ENCODE peak calls at places on chromosomes 2 and 18, in ten cellular contexts. I is CD4-positive, alpha-beta T cell; D is GM20000; B is AG04450; H is WERI-Rb-1; E is AG04449; J is glutamatergic neuron; W is stomach; O is cardiac fibroblast; A is left lung. C is an unnamed sample.

GRCh38 chr2:59277656-59278055 is 1036.5 kb upstream of the FANCL start:
- DNase-seq in I (no peak), D (no peak), B (no peak), H (no peak), E (no peak), J (no peak), W (no peak), O (no peak), A (no peak), C (no peak)

GRCh38 chr18:43236921-43237320 is 40.4 kb downstream of the SYT4 start:
- DNase-seq in I (no peak), D (no peak), B (no peak), H (no peak), E (no peak), J (no peak), W (no peak), O (peak), A (no peak), C (peak)

GRCh38 chr2:233501198-233502076 is 65.1 kb downstream of the USP40 start:
- DNase-seq in I (no peak), D (no peak), B (peak), H (no peak), E (no peak), J (no peak), W (no peak), O (peak), A (no peak), C (no peak)

GRCh38 chr2:67055387-67056304 is 341.5 kb upstream of the ETAA1 start:
- DNase-seq in I (no peak), D (no peak), B (peak), H (no peak), E (no peak), J (no peak), W (no peak), O (peak), A (no peak), C (no peak)

GRCh38 chr2:241837197-241837596 is 21.5 kb downstream of the PDCD1 start:
- DNase-seq in I (no peak), D (no peak), B (no peak), H (no peak), E (no peak), J (no peak), W (no peak), O (no peak), A (no peak), C (no peak)

GRCh38 chr2:105328281-105329196 is 996 bp downstream of the TGFBRAP1 start:
- DNase-seq in I (no peak), D (peak), B (no peak), H (no peak), E (no peak), J (no peak), W (peak), O (peak), A (no peak), C (no peak)

GRCh38 chr18:46833899-46834298 is 77.0 kb upstream of the ST8SIA5 start:
- DNase-seq in I (no peak), D (no peak), B (no peak), H (no peak), E (no peak), J (no peak), W (no peak), O (no peak), A (no peak), C (no peak)

GRCh38 chr2:128536925-128537620 is 218.4 kb upstream of the HS6ST1 start:
- DNase-seq in I (no peak), D (no peak), B (peak), H (no peak), E (peak), J (no peak), W (peak), O (peak), A (peak), C (no peak)

GRCh38 chr2:240247868-240248820 is 107.7 kb upstream of the OTOS start:
- DNase-seq in I (no peak), D (no peak), B (no peak), H (no peak), E (no peak), J (no peak), W (peak), O (no peak), A (no peak), C (peak)

GRCh38 chr2:18704224-18704623 is 114.9 kb upstream of the NT5C1B start:
- DNase-seq in I (no peak), D (no peak), B (no peak), H (no peak), E (no peak), J (no peak), W (no peak), O (no peak), A (no peak), C (no peak)

GRCh38 chr2:175742367-175742766 is 259.7 kb downstream of the LNPK start:
- DNase-seq in I (no peak), D (no peak), B (no peak), H (no peak), E (no peak), J (no peak), W (no peak), O (no peak), A (no peak), C (no peak)

GRCh38 chr2:121999273-121999672 is 243.8 kb downstream of the TSN start:
- DNase-seq in I (no peak), D (no peak), B (no peak), H (no peak), E (no peak), J (no peak), W (no peak), O (peak), A (no peak), C (no peak)

GRCh38 chr2:181438298-181438697 is 18.9 kb upstream of the ITGA4 start:
- DNase-seq in I (no peak), D (no peak), B (no peak), H (peak), E (no peak), J (no peak), W (no peak), O (no peak), A (no peak), C (no peak)

GRCh38 chr2:106098081-106098480 is 96.0 kb downstream of the UXS1 start:
- DNase-seq in I (no peak), D (no peak), B (no peak), H (peak), E (no peak), J (no peak), W (no peak), O (peak), A (no peak), C (no peak)

GRCh38 chr2:146917430-146918037 is 927.3 kb upstream of the ACVR2A start:
- DNase-seq in I (no peak), D (no peak), B (no peak), H (no peak), E (no peak), J (no peak), W (no peak), O (no peak), A (no peak), C (no peak)

GRCh38 chr2:73075477-73076373 is 4.2 kb upstream of the SFXN5 start:
- DNase-seq in I (no peak), D (no peak), B (no peak), H (no peak), E (no peak), J (no peak), W (no peak), O (peak), A (peak), C (no peak)

GRCh38 chr2:58289029-58289428 is 47.9 kb upstream of the FANCL start:
- DNase-seq in I (no peak), D (no peak), B (no peak), H (no peak), E (no peak), J (no peak), W (no peak), O (no peak), A (no peak), C (no peak)

GRCh38 chr18:9055185-9055584 is 47.3 kb upstream of the NDUFV2 start:
- DNase-seq in I (no peak), D (peak), B (peak), H (no peak), E (peak), J (no peak), W (no peak), O (peak), A (no peak), C (no peak)

GRCh38 chr18:48776161-48776555 is 174.6 kb downstream of the SMAD7 start:
- DNase-seq in I (no peak), D (no peak), B (no peak), H (no peak), E (no peak), J (no peak), W (no peak), O (no peak), A (no peak), C (no peak)

GRCh38 chr2:121390082-121390481 is 105.1 kb upstream of the TFCP2L1 start:
- DNase-seq in I (no peak), D (no peak), B (no peak), H (no peak), E (no peak), J (no peak), W (no peak), O (no peak), A (no peak), C (no peak)

GRCh38 chr2:179410552-179411356 is 146.1 kb upstream of the SESTD1 start:
- DNase-seq in I (no peak), D (peak), B (peak), H (peak), E (no peak), J (peak), W (peak), O (peak), A (no peak), C (no peak)

GRCh38 chr2:3827673-3828575 is 124.5 kb downstream of the DCDC2C start:
- DNase-seq in I (no peak), D (peak), B (peak), H (peak), E (peak), J (peak), W (no peak), O (peak), A (no peak), C (no peak)
- TF ChIP-seq CTCF in I (no peak), D (peak), B (peak), H (peak), E (peak), J (peak), W (no peak), O (peak), A (peak), C (peak)

DNA sequence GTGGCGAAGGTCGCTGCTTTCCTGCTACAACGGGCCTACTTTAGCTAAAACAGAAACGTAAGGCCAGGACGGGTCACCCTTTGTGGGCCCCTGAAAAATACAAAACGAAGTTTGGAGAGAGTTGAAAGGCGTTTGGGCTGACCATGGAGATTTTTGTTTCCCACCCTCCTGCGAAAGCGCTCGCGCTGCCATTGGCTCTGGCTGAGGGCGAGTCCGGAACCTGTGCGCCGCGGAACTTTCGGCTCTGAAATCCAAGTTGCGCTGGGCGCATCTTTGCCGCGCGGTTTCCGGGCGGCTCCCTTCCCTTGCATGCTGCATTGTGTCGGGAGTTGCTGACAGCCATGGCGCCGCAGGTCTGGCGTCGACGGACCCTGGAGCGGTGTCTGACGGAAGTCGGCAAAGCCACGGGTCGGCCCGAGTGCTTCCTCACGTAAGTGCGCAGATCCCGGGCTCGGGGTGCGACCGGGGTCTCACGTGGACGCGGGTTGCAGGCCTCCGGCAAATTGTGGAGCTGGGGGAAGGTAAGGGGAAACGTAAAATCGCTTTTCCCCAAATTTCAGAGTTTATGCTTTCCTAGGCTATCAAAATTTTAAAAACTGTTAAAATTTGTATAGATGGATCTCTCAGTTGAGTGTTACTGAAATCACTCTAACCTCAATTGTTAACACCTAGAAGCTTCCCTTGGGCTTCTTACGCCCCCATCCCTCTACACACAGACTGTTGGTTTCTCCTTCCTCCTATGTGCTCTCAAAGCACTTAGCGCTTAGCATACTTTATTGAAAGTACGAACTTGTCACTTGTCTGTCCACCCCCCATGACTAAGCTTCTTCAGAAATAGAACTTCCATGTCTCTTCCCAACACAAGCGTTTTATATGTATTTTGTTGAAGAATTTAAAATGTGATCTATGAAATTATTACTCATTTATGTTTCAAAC is at the start of gene MPHOSPH10:
- DNase-seq in I (peak), D (peak), B (peak), H (peak), E (peak), J (peak), W (peak), O (peak), A (peak), C (peak)
- TF ChIP-seq CTCF in I (no peak), D (no peak), B (no peak), H (no peak), E (no peak), J (no peak), W (no peak), O (no peak), A (no peak), C (no peak)

GRCh38 chr18:25832008-25832604 is 258.3 kb downstream of the SS18 start:
- DNase-seq in I (no peak), D (peak), B (peak), H (peak), E (no peak), J (peak), W (peak), O (peak), A (peak), C (no peak)
- TF ChIP-seq CTCF in I (no peak), D (peak), B (peak), H (peak), E (peak), J (peak), W (peak), O (peak), A (peak), C (peak)

DNA sequence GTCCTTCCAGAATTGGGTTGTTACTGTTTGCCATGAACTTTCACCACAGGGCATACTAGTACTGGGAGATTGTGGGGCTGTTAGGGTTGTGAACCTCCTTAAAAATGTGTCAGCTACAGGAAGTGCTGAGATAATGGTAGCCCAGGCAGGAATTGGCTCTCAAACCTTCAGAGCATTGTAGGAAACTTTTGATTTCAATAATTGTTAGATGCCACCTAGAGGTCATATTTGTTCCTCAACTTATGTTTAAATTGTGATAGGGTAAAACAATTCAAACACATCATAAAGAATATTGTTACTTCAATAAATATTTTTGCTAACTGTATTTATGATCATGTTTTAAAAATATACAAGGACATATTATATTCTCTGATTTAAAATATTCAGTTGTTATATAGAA is 594.6 kb downstream of the ADCYAP1 start:
- DNase-seq in I (no peak), D (no peak), B (no peak), H (no peak), E (no peak), J (no peak), W (no peak), O (peak), A (no peak), C (no peak)
- TF ChIP-seq CTCF in I (no peak), D (no peak), B (no peak), H (peak), E (no peak), J (no peak), W (no peak), O (no peak), A (no peak), C (no peak)

GRCh38 chr2:238302076-238302475 is 13.7 kb upstream of the PER2 start:
- DNase-seq in I (no peak), D (no peak), B (no peak), H (no peak), E (no peak), J (no peak), W (no peak), O (no peak), A (no peak), C (no peak)

GRCh38 chr2:238299803-238300202 is 11.4 kb upstream of the PER2 start:
- DNase-seq in I (no peak), D (no peak), B (no peak), H (no peak), E (no peak), J (no peak), W (peak), O (no peak), A (peak), C (no peak)

GRCh38 chr2:238304116-238304515 is 15.7 kb upstream of the PER2 start:
- DNase-seq in I (no peak), D (no peak), B (no peak), H (no peak), E (no peak), J (no peak), W (no peak), O (no peak), A (peak), C (no peak)

GRCh38 chr2:238305092-238305862 is 15.0 kb upstream of the TRAF3IP1 start:
- DNase-seq in I (no peak), D (no peak), B (no peak), H (peak), E (no peak), J (no peak), W (no peak), O (no peak), A (peak), C (no peak)

DNA sequence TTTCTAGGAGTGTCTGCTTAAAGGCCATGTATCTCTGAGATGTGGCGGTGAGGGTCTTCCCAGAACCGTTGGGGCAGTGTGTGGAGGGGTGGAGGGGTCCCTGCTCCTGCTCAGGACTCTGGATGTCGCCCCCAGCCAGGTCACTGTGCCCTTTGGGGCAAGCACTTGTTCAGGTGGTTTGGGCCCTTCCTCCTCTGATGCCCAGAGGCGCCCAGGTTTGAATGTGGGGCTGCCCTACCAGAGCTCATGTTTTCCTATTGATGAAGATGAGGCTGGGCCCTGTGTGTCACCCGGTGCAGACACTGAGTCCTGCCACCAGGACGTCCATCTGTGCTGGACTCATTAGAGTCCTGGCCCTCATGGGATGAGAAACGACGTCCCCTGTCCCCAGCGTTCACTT is 14.3 kb upstream of the PER2 start:
- DNase-seq in I (no peak), D (no peak), B (no peak), H (no peak), E (no peak), J (no peak), W (no peak), O (no peak), A (peak), C (no peak)
- TF ChIP-seq CTCF in I (no peak), D (no peak), B (no peak), H (peak), E (no peak), J (no peak), W (no peak), O (no peak), A (no peak), C (no peak)

GRCh38 chr2:36322108-36322507 is 33.5 kb upstream of the CRIM1 start:
- DNase-seq in I (no peak), D (no peak), B (no peak), H (peak), E (no peak), J (no peak), W (no peak), O (peak), A (no peak), C (no peak)

DNA sequence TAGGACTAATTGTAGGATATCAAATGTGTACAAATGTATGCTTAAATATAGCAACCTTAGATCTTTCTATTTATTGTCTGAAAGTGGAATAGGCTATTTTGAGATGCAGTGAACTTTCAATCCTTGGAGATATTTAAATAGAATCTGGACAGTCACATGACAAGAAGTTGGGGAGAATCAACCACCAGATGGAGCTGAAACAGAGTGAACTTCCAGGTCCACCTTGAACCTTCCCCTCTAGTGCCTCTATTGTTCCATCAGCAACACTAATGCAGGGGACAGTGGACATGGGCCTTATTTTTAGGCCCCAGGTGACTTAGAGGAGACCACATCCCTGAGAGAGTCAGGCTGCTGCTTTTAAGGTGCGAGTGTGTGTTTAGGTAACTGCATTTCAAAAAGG is 37.0 kb upstream of the CRIM1 start:
- DNase-seq in I (no peak), D (no peak), B (no peak), H (no peak), E (no peak), J (no peak), W (no peak), O (peak), A (no peak), C (no peak)
- TF ChIP-seq CTCF in I (no peak), D (no peak), B (peak), H (peak), E (no peak), J (no peak), W (no peak), O (peak), A (no peak), C (no peak)

GRCh38 chr2:1546023-1546591 is 132.8 kb downstream of the TPO start:
- DNase-seq in I (no peak), D (peak), B (peak), H (peak), E (no peak), J (peak), W (no peak), O (peak), A (peak), C (no peak)
- TF ChIP-seq CTCF in I (peak), D (peak), B (peak), H (peak), E (peak), J (peak), W (peak), O (peak), A (peak), C (peak)

GRCh38 chr2:170123593-170123992 is 54.4 kb upstream of the MYO3B start:
- DNase-seq in I (no peak), D (no peak), B (no peak), H (no peak), E (no peak), J (no peak), W (no peak), O (peak), A (no peak), C (no peak)
- TF ChIP-seq CTCF in I (no peak), D (no peak), B (peak), H (no peak), E (no peak), J (no peak), W (no peak), O (no peak), A (no peak), C (no peak)

GRCh38 chr2:172698041-172698863 is 37.4 kb upstream of the RAPGEF4 start:
- DNase-seq in I (no peak), D (peak), B (peak), H (no peak), E (peak), J (no peak), W (no peak), O (peak), A (no peak), C (no peak)

GRCh38 chr2:172701250-172701649 is 34.4 kb upstream of the RAPGEF4 start:
- DNase-seq in I (no peak), D (no peak), B (peak), H (no peak), E (peak), J (no peak), W (no peak), O (peak), A (no peak), C (no peak)

GRCh38 chr2:172704072-172704936 is 31.3 kb upstream of the RAPGEF4 start:
- DNase-seq in I (no peak), D (peak), B (no peak), H (no peak), E (no peak), J (no peak), W (no peak), O (peak), A (no peak), C (no peak)

GRCh38 chr2:172705352-172705751 is 30.3 kb upstream of the RAPGEF4 start:
- DNase-seq in I (no peak), D (no peak), B (no peak), H (no peak), E (no peak), J (no peak), W (no peak), O (no peak), A (no peak), C (no peak)

DNA sequence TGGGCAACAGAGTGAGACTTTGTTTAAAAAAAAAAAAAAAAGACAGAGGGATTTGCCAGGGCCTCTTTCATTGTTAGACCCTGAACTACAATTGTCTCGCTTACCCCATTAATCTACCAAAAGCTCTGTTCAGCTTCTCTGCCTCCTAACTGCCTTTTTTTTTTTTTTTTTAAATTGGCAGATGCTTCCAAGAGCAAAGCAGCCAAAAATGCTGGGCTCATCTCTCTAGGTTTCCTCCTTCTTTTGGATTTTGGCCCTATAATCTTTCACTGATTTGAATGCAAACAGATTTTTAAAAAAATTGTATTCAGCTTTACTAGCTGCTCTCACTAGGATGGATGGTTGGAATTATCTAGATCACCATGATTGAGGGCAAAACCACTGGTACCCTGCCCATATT is 33.2 kb upstream of the RAPGEF4 start:
- DNase-seq in I (no peak), D (no peak), B (no peak), H (no peak), E (no peak), J (no peak), W (no peak), O (no peak), A (no peak), C (no peak)
- TF ChIP-seq CTCF in I (no peak), D (no peak), B (no peak), H (no peak), E (no peak), J (no peak), W (no peak), O (no peak), A (no peak), C (no peak)